ENCODE peak calls at places on chromosomes 16 and 17, in eight cellular contexts. S is fibroblast of pulmonary artery, E is esophagus squamous epithelium, Y is uterus, L is dorsolateral prefrontal cortex, A is astrocyte, F is GM12865, X is spleen. W is an unnamed sample.

GRCh38 chr17:78013683-78014467 is 55.4 kb downstream of the TNRC6C start:
- DNase-seq in S (peak; percentile 89), F (peak; percentile 70), E (no peak), L (peak; percentile 53), X (no peak), A (peak; percentile 39), Y (peak; percentile 72), W (peak; percentile 56)

GRCh38 chr16:82653550-82654511 is 27.1 kb downstream of the CDH13 start:
- DNase-seq in F (peak; percentile 91), A (peak; percentile 92), X (no peak), L (no peak), E (no peak), S (peak; percentile 91), Y (no peak), W (no peak)

GRCh38 chr16:3727806-3728381 is 10.6 kb upstream of the TRAP1 start:
- DNase-seq in E (no peak), A (no peak), L (no peak), Y (no peak), X (peak; percentile 69), F (no peak), S (no peak), W (no peak)

GRCh38 chr17:71011389-71011788 is 842.1 kb downstream of the KCNJ2 start:
- DNase-seq in S (peak; percentile 28), X (no peak), Y (no peak), F (no peak), E (no peak), L (no peak), A (no peak), W (no peak)

GRCh38 chr17:59696682-59697277 is 10.4 kb downstream of the PTRH2 start:
- DNase-seq in S (no peak), F (peak; percentile 26), E (no peak), A (no peak), X (no peak), Y (no peak), L (no peak), W (no peak)

GRCh38 chr17:36743130-36743529 is 141.7 kb downstream of the MRM1 start:
- DNase-seq in S (no peak), L (no peak), X (peak; percentile 16), F (no peak), E (no peak), A (no peak), Y (no peak), W (no peak)

GRCh38 chr16:561957-562938 is 2.1 kb downstream of the PRR35 start:
- DNase-seq in F (no peak), A (no peak), X (no peak), Y (no peak), E (no peak), S (no peak), L (no peak), W (no peak)

GRCh38 chr17:47830991-47831933 is at the start of the genes LRRC46 and MRPL10:
- DNase-seq in S (peak; percentile 95), A (peak; percentile 82), X (peak; percentile 97), E (peak; percentile 57), Y (peak; percentile 92), L (peak; percentile 83), F (peak; percentile 94), W (peak; percentile 98)

DNA sequence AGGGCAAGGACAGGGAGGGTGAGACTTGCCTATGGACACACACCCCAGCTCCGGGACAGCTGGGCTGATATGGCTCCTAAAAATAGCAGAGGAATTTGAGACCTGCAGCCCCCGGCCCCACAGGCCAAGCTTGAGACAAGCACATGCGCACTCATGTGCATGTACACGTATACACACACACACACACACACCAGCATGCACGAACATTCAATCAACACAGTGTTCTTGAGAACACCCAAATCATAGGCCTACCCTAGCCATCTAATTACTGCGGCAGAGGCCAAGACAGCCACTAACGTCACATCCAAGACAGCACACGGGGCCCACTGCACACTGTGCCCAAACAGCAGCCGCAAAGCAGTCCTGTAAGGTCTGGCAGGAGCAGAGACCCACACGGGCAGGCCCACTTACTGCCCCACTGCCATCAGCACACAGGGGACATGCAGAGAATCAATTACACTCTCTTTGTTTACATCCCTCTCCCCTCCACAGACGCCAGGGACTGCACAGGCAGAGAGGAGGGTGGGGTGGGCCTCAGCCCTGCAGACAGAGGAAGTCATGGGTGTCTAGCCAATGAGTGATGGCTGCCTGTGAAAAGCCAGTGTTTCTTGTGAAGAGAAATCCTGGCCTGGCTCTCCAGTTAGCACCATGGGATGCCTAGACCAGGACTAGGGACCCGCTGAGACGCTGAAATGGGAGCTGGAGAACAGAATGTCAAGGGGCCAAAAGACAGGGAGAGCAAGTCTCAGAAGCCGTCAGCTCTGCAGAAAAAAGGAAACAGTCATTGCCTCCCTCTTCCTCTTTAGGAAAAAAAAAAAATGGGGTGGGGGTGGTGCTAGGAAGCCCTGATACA is 39.3 kb downstream of the MYO18A start:
- DNase-seq in A (no peak), Y (no peak), F (peak; percentile 45), L (no peak), X (peak; percentile 89), E (no peak), S (no peak), W (no peak)
- TF ChIP-seq CTCF in A (no peak), Y (no peak), F (no peak), L (no peak), X (no peak), E (no peak), S (no peak), W (no peak)

DNA sequence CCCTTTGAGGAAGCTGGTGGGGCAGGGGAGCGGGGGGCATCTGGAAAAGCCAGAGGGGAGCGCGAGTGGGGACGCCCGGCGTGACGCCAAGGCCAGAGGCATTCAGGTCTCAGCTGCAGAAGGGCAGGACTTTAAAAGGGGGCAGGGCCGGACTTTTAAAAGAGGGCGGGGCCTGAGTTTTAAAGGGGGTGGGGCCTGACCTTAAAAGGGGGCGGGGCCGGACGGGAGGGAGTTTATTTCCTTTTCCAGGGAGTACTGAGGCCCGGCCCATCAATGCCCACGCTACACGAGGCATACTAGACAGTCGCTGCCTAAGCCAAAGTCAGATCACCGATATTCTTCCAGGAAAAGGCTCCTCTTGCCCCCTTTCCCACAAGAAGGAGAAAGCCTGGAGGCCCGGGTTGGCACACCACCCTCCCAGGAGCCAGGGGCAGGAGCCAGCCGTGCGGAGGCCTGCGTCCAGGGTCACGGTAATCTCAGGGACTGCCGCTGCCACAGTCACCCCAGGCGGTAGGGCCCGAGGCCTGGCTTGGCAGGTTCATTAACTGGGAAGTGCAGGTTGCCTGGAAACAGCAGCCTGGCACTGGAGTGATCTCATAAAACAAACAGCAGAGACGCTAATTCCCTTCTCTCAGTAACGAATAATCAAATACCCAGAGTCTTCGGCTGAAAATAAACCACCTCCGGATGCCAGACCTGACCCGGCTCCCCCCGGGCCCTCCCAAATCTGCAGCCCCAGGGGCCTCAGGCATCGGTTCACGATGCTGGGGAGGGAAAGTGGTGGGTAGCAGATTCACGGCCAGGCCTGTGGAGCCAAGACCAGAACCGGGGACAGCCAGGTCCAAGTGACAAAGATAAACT is 90.7 kb downstream of the TIMM22 start:
- DNase-seq in L (no peak), S (no peak), A (peak; percentile 46), F (no peak), E (no peak), X (no peak), Y (peak; percentile 77), W (no peak)
- H3K4me3 ChIP-seq in L (no peak overlapping the region), S (no peak overlapping the region), A (no peak overlapping the region), F (no peak overlapping the region), E (peak overlapping the region; percentile 43), X (no peak overlapping the region), Y (no peak overlapping the region), W (no peak overlapping the region)

GRCh38 chr17:38559025-38559879 is 46.5 kb downstream of the SRCIN1 start:
- DNase-seq in E (peak; percentile 43), F (peak; percentile 91), S (peak; percentile 60), A (peak; percentile 7), X (peak; percentile 96), Y (peak; percentile 93), L (no peak), W (peak; percentile 86)

GRCh38 chr17:38559880-38560230 is 45.9 kb downstream of the SRCIN1 start:
- DNase-seq in Y (peak; percentile 28), E (no peak), A (no peak), L (no peak), S (no peak), X (no peak), F (no peak), W (no peak)

GRCh38 chr17:38557395-38557794 is 48.4 kb downstream of the SRCIN1 start:
- DNase-seq in F (no peak), A (no peak), S (no peak), E (no peak), X (no peak), Y (no peak), L (no peak), W (no peak)

GRCh38 chr17:38558751-38559024 is 47.1 kb downstream of the SRCIN1 start:
- DNase-seq in S (no peak), L (no peak), A (no peak), E (no peak), X (no peak), Y (peak; percentile 27), F (no peak), W (no peak)

GRCh38 chr17:38557836-38558750 is 47.7 kb downstream of the SRCIN1 start:
- DNase-seq in E (peak; percentile 25), A (peak; percentile 73), Y (peak; percentile 92), F (peak; percentile 93), S (peak; percentile 93), X (peak; percentile 97), L (peak; percentile 82), W (peak; percentile 98)
- TF ChIP-seq CTCF in E (peak; percentile 94), A (peak; percentile 59), Y (peak; percentile 99), F (peak; percentile 97), S (peak; percentile 87), X (peak; percentile 91), L (peak; percentile 91), W (no peak)

GRCh38 chr17:34254651-34255380 is at the start of gene CCL2:
- DNase-seq in L (no peak), E (no peak), Y (peak; percentile 81), A (peak; percentile 86), X (no peak), F (no peak), S (peak; percentile 94), W (peak; percentile 83)
- H3K4me3 ChIP-seq in L (peak within 1 kb of the TSS; percentile 26), E (peak within 1 kb of the TSS; percentile 58), Y (peak within 1 kb of the TSS; percentile 28), A (peak within 1 kb of the TSS; percentile 73), X (no peak within 1 kb of the TSS), F (no peak within 1 kb of the TSS), S (peak within 1 kb of the TSS; percentile 76), W (no peak within 1 kb of the TSS)

DNA sequence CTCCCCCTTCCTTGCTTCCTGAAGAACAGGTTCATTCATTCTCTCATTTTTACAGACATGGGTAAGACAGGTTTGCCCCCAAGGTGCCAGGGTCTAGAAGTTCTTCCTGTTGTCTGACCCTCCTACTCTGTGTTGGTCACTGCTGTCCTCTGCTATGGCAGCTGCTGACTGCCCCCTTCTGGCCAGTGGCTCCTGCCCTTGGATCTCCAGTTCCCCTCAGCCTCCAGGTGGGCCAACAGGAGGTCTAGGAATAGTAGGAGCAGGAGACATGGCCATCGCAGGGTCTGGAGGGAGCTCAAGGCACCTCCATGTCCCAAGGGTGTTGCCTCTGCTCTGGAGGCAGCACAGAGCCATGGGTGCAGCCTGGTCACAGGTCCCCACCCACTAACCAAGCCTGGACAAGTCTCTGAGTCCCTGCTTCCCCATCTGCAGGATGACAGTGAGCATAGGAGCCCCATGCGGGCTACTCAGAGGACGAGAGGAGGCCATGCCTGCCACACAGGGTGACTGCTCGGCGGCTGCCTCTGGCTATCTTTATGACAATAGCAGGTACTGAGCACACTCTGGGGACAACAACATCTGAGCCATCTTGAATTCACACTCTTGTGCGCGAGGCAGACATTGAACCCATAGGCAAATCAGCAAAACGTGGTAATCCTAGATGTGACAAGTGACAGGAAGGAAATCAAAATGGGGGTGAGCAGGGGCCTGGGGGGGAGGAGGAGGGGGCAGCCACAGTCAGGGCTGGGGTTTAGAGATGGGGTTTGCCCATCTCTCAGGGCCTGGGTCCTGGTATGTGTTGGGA is 27.0 kb upstream of the NXPH3 start:
- DNase-seq in A (no peak), F (peak; percentile 47), E (no peak), L (no peak), S (peak; percentile 58), Y (no peak), X (peak; percentile 58), W (peak; percentile 83)
- TF ChIP-seq CTCF in A (peak; percentile 23), F (peak; percentile 50), E (peak; percentile 9), L (peak; percentile 56), S (peak; percentile 81), Y (peak; percentile 34), X (peak; percentile 37), W (no peak)

GRCh38 chr17:44773140-44773539 is 14.4 kb downstream of the ADAM11 start:
- DNase-seq in X (no peak), A (no peak), Y (no peak), S (no peak), L (no peak), E (no peak), F (no peak), W (no peak)
- H3K4me3 ChIP-seq in X (no peak overlapping the region), A (no peak overlapping the region), Y (no peak overlapping the region), S (no peak overlapping the region), L (no peak overlapping the region), E (no peak overlapping the region), F (no peak overlapping the region), W (no peak overlapping the region)

W was measured in lower leg skin.